ENCODE peak calls at places on chromosome 20, in nine cellular contexts. V is Caco-2, U is WERI-Rb-1, J is kidney epithelial cell, W is HCT116, S is breast epithelium, X is dorsolateral prefrontal cortex, E is heart right ventricle, H is psoas muscle. G is an unnamed sample.

GRCh38 chr20:59812286-59813125 is 120.9 kb downstream of the SYCP2 start:
- DNase-seq in V (no peak), U (no peak), J (no peak), W (no peak), S (no peak), X (peak), E (no peak), H (no peak), G (no peak)

GRCh38 chr20:41631826-41632225 is 13.6 kb upstream of the CHD6 start:
- DNase-seq in V (no peak), U (no peak), J (no peak), W (no peak), S (no peak), X (peak), E (peak), H (peak), G (no peak)

GRCh38 chr20:11822116-11822794 is 95.4 kb upstream of the BTBD3 start:
- DNase-seq in V (no peak), U (no peak), J (no peak), W (no peak), S (no peak), X (no peak), E (no peak), H (no peak), G (no peak)

GRCh38 chr20:1720845-1721475 is 63.4 kb upstream of the SIRPG start:
- DNase-seq in V (no peak), U (no peak), J (no peak), W (no peak), S (no peak), X (no peak), E (no peak), H (no peak), G (no peak)

GRCh38 chr20:10328897-10329255 is 105.1 kb downstream of the MKKS start:
- DNase-seq in V (no peak), U (no peak), J (no peak), W (no peak), S (no peak), X (no peak), E (no peak), H (no peak), G (no peak)

GRCh38 chr20:62321521-62321948 is 18.7 kb downstream of the ADRM1 start:
- DNase-seq in V (peak), U (peak), J (no peak), W (peak), S (no peak), X (no peak), E (peak), H (no peak), G (no peak)

GRCh38 chr20:58225490-58226200 is 2.8 kb downstream of the ANKRD60 start:
- DNase-seq in V (no peak), U (no peak), J (no peak), W (no peak), S (no peak), X (no peak), E (no peak), H (no peak), G (no peak)

GRCh38 chr20:33721391-33722140 is 1.5 kb upstream of the PXMP4 start:
- DNase-seq in V (no peak), U (no peak), J (no peak), W (no peak), S (no peak), X (no peak), E (no peak), H (no peak), G (no peak)

GRCh38 chr20:24109537-24109936 is 121.0 kb upstream of the GGTLC1 start:
- DNase-seq in V (no peak), U (no peak), J (no peak), W (no peak), S (no peak), X (no peak), E (no peak), H (no peak), G (no peak)

GRCh38 chr20:58629213-58629575 is 21.9 kb upstream of the STX16 start:
- DNase-seq in V (no peak), U (no peak), J (no peak), W (no peak), S (no peak), X (no peak), E (no peak), H (no peak), G (no peak)

GRCh38 chr20:19758888-19759331 is 852 bp downstream of the RIN2 start:
- DNase-seq in V (peak), U (peak), J (no peak), W (no peak), S (peak), X (peak), E (peak), H (peak), G (no peak)

GRCh38 chr20:63284083-63284440 is 8.9 kb upstream of the COL20A1 start:
- DNase-seq in V (no peak), U (no peak), J (no peak), W (no peak), S (no peak), X (no peak), E (peak), H (no peak), G (no peak)

GRCh38 chr20:52190437-52191131 is 995 bp downstream of the ZFP64 start:
- DNase-seq in V (peak), U (peak), J (no peak), W (peak), S (no peak), X (peak), E (no peak), H (no peak), G (no peak)

GRCh38 chr20:52192296-52193007 is 873 bp upstream of the ZFP64 start:
- DNase-seq in V (peak), U (peak), J (no peak), W (peak), S (no peak), X (peak), E (peak), H (no peak), G (no peak)

GRCh38 chr20:52193133-52193532 is 1.6 kb upstream of the ZFP64 start:
- DNase-seq in V (peak), U (no peak), J (no peak), W (no peak), S (no peak), X (no peak), E (no peak), H (no peak), G (no peak)

GRCh38 chr20:52191132-52191435 is 495 bp downstream of the ZFP64 start:
- DNase-seq in V (peak), U (no peak), J (no peak), W (no peak), S (no peak), X (peak), E (no peak), H (no peak), G (no peak)

DNA sequence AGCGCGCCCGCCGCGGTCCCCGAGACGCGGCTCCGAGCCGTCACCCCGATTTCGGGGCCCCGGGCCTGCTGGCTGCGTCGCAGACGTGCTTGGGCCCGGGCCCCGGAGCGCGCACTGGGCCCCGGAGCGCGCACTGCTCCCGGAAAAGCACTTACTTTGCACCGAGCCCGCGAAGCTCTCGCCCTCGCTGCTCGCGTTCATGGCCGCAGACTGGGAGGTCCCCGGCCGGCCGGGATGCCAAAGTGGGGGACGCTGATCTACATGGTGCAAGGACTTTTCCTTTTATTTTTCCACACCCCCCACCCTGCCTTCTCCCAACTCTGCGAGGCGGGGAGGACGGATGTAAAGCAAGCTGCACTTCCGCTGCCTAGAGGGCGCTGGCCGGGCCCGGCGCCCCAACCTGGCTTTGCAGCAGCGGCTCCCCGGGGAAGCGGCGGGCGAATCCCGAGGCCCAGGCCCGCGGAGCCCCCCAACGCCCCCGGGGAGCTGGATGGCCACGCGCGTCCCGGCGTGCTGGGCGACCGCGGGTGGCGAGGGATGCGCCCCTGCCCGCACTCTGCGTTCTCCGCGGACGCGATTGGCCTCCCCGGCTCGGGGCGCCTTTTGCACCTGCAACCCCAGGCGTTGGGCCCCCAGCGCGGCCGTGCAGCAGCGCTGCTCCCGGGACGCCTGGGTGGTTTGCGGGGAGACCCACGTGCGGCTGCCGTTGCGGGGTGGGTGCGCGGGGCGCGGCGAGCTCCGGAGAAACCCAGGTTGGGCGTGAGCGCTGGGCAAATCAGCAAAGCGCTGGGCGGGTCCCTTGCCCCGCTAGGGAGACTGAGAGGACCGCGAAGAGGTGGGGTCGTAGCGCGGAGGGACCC is at the start of gene ZFP64:
- DNase-seq in V (peak), U (peak), J (peak), W (peak), S (peak), X (peak), E (peak), H (peak), G (no peak)
- TF ChIP-seq CTCF in V (peak), U (peak), J (peak), W (peak), S (no peak), X (peak), E (peak), H (peak), G (peak)

GRCh38 chr20:52975024-52975732 is 3.0 kb downstream of the TSHZ2 start:
- DNase-seq in V (no peak), U (no peak), J (no peak), W (no peak), S (no peak), X (no peak), E (no peak), H (no peak), G (no peak)
- H3K4me3 ChIP-seq in V (no peak), U (no peak), J (no peak), W (no peak), S (peak), X (peak), E (peak), H (peak), G (no peak)

GRCh38 chr20:40090236-40090635 is 598.8 kb downstream of the MAFB start:
- DNase-seq in V (no peak), U (no peak), J (no peak), W (no peak), S (no peak), X (no peak), E (no peak), H (no peak), G (no peak)
- TF ChIP-seq CTCF in V (no peak), U (no peak), J (no peak), W (no peak), S (no peak), X (no peak), E (no peak), H (no peak), G (no peak)

GRCh38 chr20:13148402-13148801 is 72.7 kb upstream of the ISM1 start:
- DNase-seq in V (no peak), U (no peak), J (no peak), W (no peak), S (no peak), X (no peak), E (no peak), H (no peak), G (no peak)

GRCh38 chr20:13147971-13148370 is 73.1 kb upstream of the ISM1 start:
- DNase-seq in V (no peak), U (no peak), J (no peak), W (no peak), S (no peak), X (no peak), E (no peak), H (no peak), G (no peak)

GRCh38 chr20:13147071-13147961 is 73.8 kb upstream of the ISM1 start:
- DNase-seq in V (no peak), U (no peak), J (no peak), W (no peak), S (no peak), X (no peak), E (no peak), H (no peak), G (no peak)

GRCh38 chr20:13148961-13149360 is 72.1 kb upstream of the ISM1 start:
- DNase-seq in V (no peak), U (no peak), J (no peak), W (no peak), S (no peak), X (no peak), E (no peak), H (no peak), G (no peak)

GRCh38 chr20:13149371-13149770 is 71.7 kb upstream of the ISM1 start:
- DNase-seq in V (no peak), U (no peak), J (no peak), W (no peak), S (no peak), X (no peak), E (no peak), H (no peak), G (no peak)
- H3K4me3 ChIP-seq in V (no peak), U (no peak), J (no peak), W (no peak), S (no peak), X (no peak), E (no peak), H (no peak), G (no peak)